ENCODE peak calls at places on chromosome 10, in seven cellular contexts. Z is IMR-90, V is H1, B is neural progenitor cell, A is fibroblast of lung, S is MM.1S, H is colonic mucosa. T is an unnamed sample.

GRCh38 chr10:97731346-97732051 is 5.4 kb upstream of the ZFYVE27 start:
- DNase-seq in H (peak; percentile 84), Z (peak; percentile 76), V (peak; percentile 72), S (peak; percentile 51), A (peak; percentile 58), B (peak; percentile 80), T (peak; percentile 89)

GRCh38 chr10:67401711-67402110 is 294.3 kb downstream of the CTNNA3 start:
- DNase-seq in H (no peak), S (no peak), B (no peak), A (no peak), Z (no peak), V (no peak), T (no peak)

GRCh38 chr10:73471226-73471625 is 24.6 kb downstream of the PPP3CB start:
- DNase-seq in V (no peak), A (no peak), S (no peak), H (no peak), B (no peak), Z (no peak), T (no peak)

GRCh38 chr10:114551310-114551972 is 106.6 kb downstream of the ABLIM1 start:
- DNase-seq in S (no peak), B (no peak), V (no peak), H (peak; percentile 85), Z (peak; percentile 14), A (peak; percentile 46), T (no peak)

GRCh38 chr10:16477757-16478156 is 40.9 kb downstream of the PTER start:
- DNase-seq in H (no peak), B (no peak), V (no peak), Z (no peak), S (no peak), A (no peak), T (no peak)

GRCh38 chr10:117989962-117990361 is 56.8 kb downstream of the RAB11FIP2 start:
- DNase-seq in V (no peak), Z (no peak), A (no peak), B (no peak), H (no peak), S (no peak), T (no peak)

GRCh38 chr10:101565936-101566332 is 22.1 kb downstream of the POLL start:
- DNase-seq in A (no peak), S (no peak), Z (no peak), H (peak; percentile 9), V (no peak), B (no peak), T (no peak)

GRCh38 chr10:120421250-120421649 is 35.8 kb upstream of the PLPP4 start:
- DNase-seq in B (no peak), Z (no peak), S (no peak), H (no peak), A (no peak), V (no peak), T (no peak)

GRCh38 chr10:101301111-101301731 is 52.7 kb upstream of the BTRC start:
- DNase-seq in H (peak; percentile 28), S (peak; percentile 40), B (peak; percentile 66), V (peak; percentile 70), A (no peak), Z (peak; percentile 44), T (peak; percentile 44)

GRCh38 chr10:112362833-112363232 is 11.1 kb upstream of the ACSL5 start:
- DNase-seq in Z (no peak), A (no peak), H (peak; percentile 60), B (no peak), V (no peak), S (no peak), T (peak; percentile 88)

GRCh38 chr10:50417486-50417905 is 166.2 kb upstream of the ASAH2 start:
- DNase-seq in V (no peak), Z (peak; percentile 3), H (no peak), A (no peak), B (no peak), S (no peak), T (peak; percentile 60)

GRCh38 chr10:77578583-77579227 is 58.9 kb downstream of the KCNMA1 start:
- DNase-seq in A (peak; percentile 62), S (no peak), V (no peak), H (no peak), B (no peak), Z (peak; percentile 90), T (no peak)
- H3K27ac ChIP-seq in A (no peak overlapping the region), S (no peak overlapping the region), V (no peak overlapping the region), H (no peak overlapping the region), B (no peak overlapping the region), Z (no peak overlapping the region), T (no peak overlapping the region)

GRCh38 chr10:23694446-23694920 is 255.6 kb downstream of the OTUD1 start:
- DNase-seq in H (no peak), A (peak; percentile 4), B (peak; percentile 78), Z (no peak), V (peak; percentile 84), S (no peak), T (no peak)
- H3K9ac ChIP-seq in H (no peak overlapping the region), A (no peak overlapping the region), B (no peak overlapping the region), Z (no peak overlapping the region), V (no peak overlapping the region), S (no peak overlapping the region), T (no peak overlapping the region)

DNA sequence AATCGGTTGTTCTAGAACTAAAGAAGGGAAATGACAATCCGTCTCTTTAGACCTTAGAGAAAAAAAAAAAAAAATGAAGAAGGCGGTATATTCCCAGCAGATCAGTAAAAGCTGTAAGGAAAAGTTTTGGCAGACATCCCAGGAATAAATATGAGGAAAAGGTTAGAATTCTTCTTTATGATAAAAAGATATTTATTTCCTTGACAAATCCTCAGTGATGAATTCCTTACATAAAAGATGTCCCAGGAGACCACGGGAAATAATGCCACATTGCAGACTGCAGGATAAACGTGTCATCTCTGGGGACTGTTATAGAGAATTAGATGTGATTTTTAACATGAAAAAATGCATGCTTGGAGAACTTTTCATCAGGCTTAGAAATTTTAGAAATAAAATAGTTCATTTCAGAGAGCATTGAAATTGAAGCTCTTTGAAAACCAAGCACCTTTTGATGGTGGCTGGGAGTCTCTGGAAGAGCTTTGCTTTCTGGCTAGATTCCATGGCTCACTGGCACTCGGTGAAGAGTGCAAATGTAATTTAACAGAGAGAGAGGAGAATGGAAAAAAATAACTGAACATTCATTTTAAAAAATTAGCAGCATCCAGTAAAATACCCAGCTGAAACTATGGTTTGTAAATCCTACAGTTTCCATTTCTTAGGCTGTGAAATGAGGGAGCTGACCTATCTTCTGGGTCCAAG is 98.2 kb downstream of the PRPF18 start:
- DNase-seq in S (no peak), A (peak; percentile 40), B (no peak), V (no peak), H (no peak), Z (no peak), T (peak; percentile 33)
- H3K27ac ChIP-seq in S (no peak overlapping the region), A (peak overlapping the region; percentile 94), B (no peak overlapping the region), V (no peak overlapping the region), H (peak overlapping the region; percentile 66), Z (peak overlapping the region; percentile 75), T (peak overlapping the region; percentile 61)

DNA sequence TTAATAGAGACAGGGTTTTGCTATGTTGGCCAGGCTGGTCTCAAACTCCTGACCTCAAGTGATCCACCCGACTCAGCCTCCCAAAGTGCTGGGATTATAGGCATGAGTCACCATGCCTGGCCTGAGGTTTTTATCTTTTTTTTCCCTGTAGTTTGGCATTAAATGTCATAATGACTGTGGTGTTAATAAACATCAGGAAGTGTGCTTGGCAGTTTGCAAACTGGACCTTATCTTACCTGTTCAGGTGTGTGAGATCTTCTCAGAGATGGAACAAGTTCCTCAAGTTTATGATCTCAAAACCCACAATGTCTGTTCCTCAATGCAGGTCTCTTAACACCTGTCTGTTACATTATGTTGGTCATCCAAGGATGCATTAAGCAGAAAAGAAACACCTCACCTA is 80.0 kb downstream of the ARID5B start:
- DNase-seq in B (no peak), Z (no peak), V (no peak), S (no peak), H (no peak), A (no peak), T (peak; percentile 7)
- H3K9ac ChIP-seq in B (no peak overlapping the region), Z (no peak overlapping the region), V (no peak overlapping the region), S (no peak overlapping the region), H (no peak overlapping the region), A (no peak overlapping the region), T (no peak overlapping the region)

GRCh38 chr10:22874189-22874854 is 53.5 kb upstream of the ARMC3 start:
- DNase-seq in A (no peak), B (peak; percentile 67), V (no peak), S (no peak), H (no peak), Z (no peak), T (no peak)
- H3K27ac ChIP-seq in A (no peak overlapping the region), B (no peak overlapping the region), V (no peak overlapping the region), S (no peak overlapping the region), H (no peak overlapping the region), Z (no peak overlapping the region), T (no peak overlapping the region)

GRCh38 chr10:103839513-103839864 is 15.9 kb downstream of the SH3PXD2A start:
- DNase-seq in H (no peak), Z (no peak), B (no peak), S (no peak), A (no peak), V (no peak), T (no peak)

GRCh38 chr10:103839867-103840746 is 15.3 kb downstream of the SH3PXD2A start:
- DNase-seq in A (no peak), V (peak; percentile 70), H (peak; percentile 72), S (no peak), Z (no peak), B (peak; percentile 43), T (no peak)

GRCh38 chr10:103838851-103839512 is 16.4 kb downstream of the SH3PXD2A start:
- DNase-seq in Z (no peak), H (peak; percentile 21), B (no peak), A (no peak), V (no peak), S (no peak), T (peak; percentile 27)

GRCh38 chr10:103841519-103841918 is 13.9 kb downstream of the SH3PXD2A start:
- DNase-seq in V (no peak), H (no peak), Z (no peak), S (no peak), B (no peak), A (no peak), T (no peak)

DNA sequence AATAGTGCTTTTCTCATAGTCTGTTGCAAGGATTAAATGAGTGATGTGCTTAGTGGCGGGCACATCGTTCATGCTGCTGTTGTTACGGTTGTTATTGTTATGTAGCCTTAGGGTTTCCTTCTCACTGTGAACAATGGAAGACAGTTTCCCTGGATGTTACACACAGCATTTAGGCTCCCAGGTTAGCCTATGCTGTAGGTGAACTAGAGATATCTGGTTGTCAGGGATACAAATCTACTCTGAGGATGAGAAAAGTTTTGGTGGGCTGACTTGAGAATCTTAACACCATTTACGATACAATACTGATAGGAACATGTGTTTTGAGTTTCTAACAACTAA is 14.7 kb downstream of the SH3PXD2A start:
- DNase-seq in A (no peak), Z (no peak), H (no peak), V (no peak), S (no peak), B (no peak), T (no peak)
- H3K9ac ChIP-seq in A (no peak overlapping the region), Z (no peak overlapping the region), H (peak overlapping the region; percentile 78), V (no peak overlapping the region), S (no peak overlapping the region), B (no peak overlapping the region), T (no peak overlapping the region)

DNA sequence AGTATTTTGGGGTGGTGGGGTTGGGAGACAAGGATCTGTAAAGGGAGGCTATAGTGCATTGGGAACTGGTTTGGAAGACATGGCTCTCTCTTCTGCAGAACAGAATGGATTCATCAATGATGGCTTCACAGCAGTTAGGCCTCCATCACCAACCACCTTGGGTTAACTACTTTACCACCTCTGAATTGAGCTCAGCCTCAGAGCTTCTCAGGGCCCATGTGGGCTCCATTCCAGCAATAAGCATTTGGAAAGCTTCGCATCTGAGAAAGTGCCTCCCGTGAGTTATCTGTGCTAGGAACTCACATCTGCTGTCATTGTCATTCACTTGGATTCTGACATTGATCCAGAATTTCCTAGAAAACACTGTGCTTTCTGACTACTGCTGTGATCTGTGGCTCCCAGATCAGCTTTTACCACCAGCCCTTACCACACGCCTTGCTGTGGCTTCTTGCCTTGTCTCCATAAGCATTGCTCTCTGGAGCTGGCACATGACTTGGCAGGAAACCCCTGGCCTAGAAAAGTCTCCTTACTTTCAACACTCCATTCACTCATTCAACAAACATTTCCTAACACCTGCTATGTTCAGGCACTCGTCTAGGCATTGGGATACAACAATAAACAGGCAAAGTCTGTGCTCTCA is 70.7 kb upstream of the ADO start:
- DNase-seq in H (no peak), V (no peak), Z (no peak), B (no peak), S (no peak), A (peak; percentile 27), T (no peak)
- H3K27ac ChIP-seq in H (no peak overlapping the region), V (no peak overlapping the region), Z (no peak overlapping the region), B (no peak overlapping the region), S (peak overlapping the region; percentile 65), A (no peak overlapping the region), T (no peak overlapping the region)

T was measured in GM23248.